ENCODE peak calls at places on chromosomes 16 and 17, in eight cellular contexts. R is A549, U is psoas muscle, E is tibial artery, C is AG04450, D is left ventricle myocardium inferior, M is astrocyte of the spinal cord, I is cardiac fibroblast. N is an unnamed sample.

GRCh38 chr17:37762669-37763068 is 17.8 kb upstream of the HNF1B start:
- DNase-seq in R (no peak), U (no peak), E (no peak), C (no peak), D (no peak), M (no peak), I (no peak), N (no peak)

GRCh38 chr17:29510953-29511352 is 55.9 kb downstream of the ABHD15 start:
- DNase-seq in R (no peak), U (no peak), E (no peak), C (no peak), D (no peak), M (no peak), I (no peak), N (no peak)

GRCh38 chr17:75814900-75815373 is 29.3 kb downstream of the UNC13D start:
- DNase-seq in R (peak; percentile 46), U (peak; percentile 35), E (no peak), C (peak; percentile 39), D (no peak), M (peak; percentile 76), I (peak; percentile 64), N (peak; percentile 51)

GRCh38 chr16:46972429-46972970 is 974 bp downstream of the DNAJA2 start:
- DNase-seq in R (peak; percentile 28), U (no peak), E (no peak), C (no peak), D (no peak), M (peak; percentile 25), I (peak; percentile 19), N (peak; percentile 35)

GRCh38 chr16:87062569-87063442 is 254.4 kb downstream of the C16orf95 start:
- DNase-seq in R (peak; percentile 70), U (no peak), E (peak; percentile 73), C (no peak), D (peak; percentile 74), M (peak; percentile 80), I (peak; percentile 78), N (peak; percentile 71)

GRCh38 chr16:8717469-8717868 is 43.1 kb downstream of the ABAT start:
- DNase-seq in R (no peak), U (no peak), E (no peak), C (no peak), D (no peak), M (no peak), I (no peak), N (no peak)

GRCh38 chr17:52170963-52171572 is 12.6 kb upstream of the CA10 start:
- DNase-seq in R (peak; percentile 29), U (no peak), E (no peak), C (no peak), D (no peak), M (no peak), I (peak; percentile 9), N (no peak)

GRCh38 chr16:55474821-55475220 is 4.2 kb upstream of the MMP2 start:
- DNase-seq in R (no peak), U (no peak), E (no peak), C (no peak), D (no peak), M (no peak), I (no peak), N (no peak)

GRCh38 chr17:34456121-34456520 is 93.1 kb upstream of the CCL1 start:
- DNase-seq in R (no peak), U (no peak), E (no peak), C (no peak), D (no peak), M (no peak), I (no peak), N (no peak)

GRCh38 chr17:68566145-68566738 is 34.9 kb downstream of the FAM20A start:
- DNase-seq in R (no peak), U (no peak), E (no peak), C (no peak), D (no peak), M (no peak), I (no peak), N (peak; percentile 68)

GRCh38 chr17:59002126-59002525 is 104.6 kb downstream of the TRIM37 start:
- DNase-seq in R (no peak), U (no peak), E (no peak), C (no peak), D (no peak), M (no peak), I (no peak), N (no peak)

GRCh38 chr17:71085238-71086033 is 916.1 kb downstream of the KCNJ2 start:
- DNase-seq in R (peak; percentile 47), U (no peak), E (no peak), C (no peak), D (no peak), M (no peak), I (no peak), N (peak; percentile 20)
- TF ChIP-seq CTCF in R (peak; percentile 31), U (no peak), E (peak; percentile 10), C (peak; percentile 9), D (no peak), M (peak; percentile 25), I (peak; percentile 24), N (peak; percentile 52)

DNA sequence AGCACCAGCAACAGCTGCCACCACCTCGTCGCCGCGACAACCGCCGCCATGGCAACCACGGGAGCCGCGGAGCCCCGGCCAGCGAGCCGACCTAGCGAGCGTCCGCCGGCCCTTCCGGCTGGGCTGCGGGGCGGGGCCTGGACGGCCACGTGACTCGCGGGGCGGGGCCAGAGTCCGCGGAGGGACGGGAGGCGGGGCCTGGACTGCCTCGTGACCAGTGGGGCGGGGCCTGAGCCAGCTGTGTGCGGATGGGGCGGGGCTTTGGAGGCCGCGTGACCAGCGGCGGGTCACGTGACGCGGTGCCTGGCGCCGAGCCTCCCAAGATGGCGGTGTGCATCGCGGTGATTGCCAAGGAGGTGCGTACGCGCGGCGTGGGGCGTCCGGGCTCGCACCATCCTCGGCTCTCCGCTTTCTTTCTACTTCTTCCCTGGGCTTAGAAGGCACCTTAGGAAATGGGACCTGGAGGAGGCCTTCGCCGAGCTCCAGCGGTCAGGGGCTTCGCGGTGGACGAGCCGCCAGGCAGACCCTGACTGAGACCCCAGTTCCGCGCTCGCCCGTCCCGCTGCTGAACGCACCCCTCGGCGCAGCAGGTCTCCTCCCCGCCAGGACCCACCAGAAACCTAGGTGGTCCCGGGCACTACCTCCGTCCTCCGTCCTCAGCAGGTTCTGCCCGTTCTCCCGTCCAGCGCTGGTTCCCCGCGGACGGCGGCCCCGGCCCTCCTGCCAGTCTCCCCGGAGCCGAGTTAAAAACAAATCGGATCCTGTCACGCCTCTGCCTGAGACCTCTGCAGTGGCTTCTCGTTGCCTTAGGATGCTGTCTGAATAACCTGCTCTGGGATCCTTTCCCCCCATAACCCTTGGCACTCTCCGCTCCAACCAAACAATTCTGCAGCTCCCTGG is at the start of the genes GALNS and TRAPPC2L:
- DNase-seq in R (peak; percentile 97), U (peak; percentile 100), E (peak; percentile 99), C (peak; percentile 86), D (peak; percentile 99), M (peak; percentile 93), I (peak; percentile 98), N (peak; percentile 96)
- H3K4me3 ChIP-seq in R (peak within 1 kb of the TSS; percentile 72), U (peak within 1 kb of the TSS; percentile 93), E (peak within 1 kb of the TSS; percentile 84), C (peak within 1 kb of the TSS; percentile 96), D (peak within 1 kb of the TSS; percentile 98), M (peak within 1 kb of the TSS; percentile 98), I (peak within 1 kb of the TSS; percentile 99), N (peak within 1 kb of the TSS; percentile 97)

DNA sequence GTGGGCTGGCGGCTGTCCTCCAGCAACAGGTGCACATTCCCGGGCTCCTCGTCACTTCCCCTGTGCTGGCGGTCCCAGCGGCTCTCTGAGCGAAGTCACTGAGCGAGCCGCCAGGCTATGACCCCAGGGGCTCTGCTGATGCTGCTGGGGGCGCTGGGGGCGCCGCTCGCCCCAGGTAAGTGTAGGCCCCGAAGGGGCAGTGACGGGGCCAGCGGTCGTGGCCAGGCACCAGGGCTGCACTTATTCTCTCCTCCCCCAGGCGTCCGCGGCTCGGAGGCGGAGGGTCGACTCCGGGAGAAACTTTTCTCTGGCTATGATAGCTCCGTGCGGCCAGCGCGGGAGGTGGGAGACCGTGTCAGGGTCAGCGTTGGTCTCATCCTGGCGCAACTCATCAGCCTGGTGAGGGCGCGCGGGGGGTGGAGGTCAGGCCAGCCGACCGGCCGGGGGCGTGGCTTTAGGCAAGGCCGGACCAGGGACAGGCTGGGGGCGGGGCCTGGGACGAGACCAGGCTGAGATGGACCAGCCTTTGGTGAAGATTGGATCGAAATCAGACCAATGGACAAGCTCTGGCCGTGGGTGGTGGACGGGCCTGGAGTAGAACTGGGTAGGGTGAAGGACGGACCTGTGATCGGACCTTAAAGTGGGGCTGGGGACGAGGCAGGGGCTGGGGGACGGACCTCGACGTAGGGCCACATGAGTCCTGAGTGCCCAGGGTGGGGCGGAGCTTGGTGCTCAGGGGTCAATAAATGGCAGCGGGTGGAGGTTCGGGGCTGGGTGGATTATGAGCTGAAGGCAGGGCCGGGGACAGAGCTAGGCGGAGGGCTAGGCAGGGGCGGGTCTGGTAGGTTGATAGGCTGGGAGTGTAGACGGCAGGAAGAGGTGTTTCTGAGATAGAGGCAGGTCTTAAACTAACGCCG is at the start of gene CHRNB1:
- DNase-seq in R (peak; percentile 68), U (peak; percentile 95), E (peak; percentile 75), C (no peak), D (peak; percentile 88), M (peak; percentile 10), I (peak; percentile 43), N (peak; percentile 42)
- TF ChIP-seq CTCF in R (no peak), U (peak; percentile 10), E (no peak), C (no peak), D (peak; percentile 36), M (no peak), I (no peak), N (no peak)

DNA sequence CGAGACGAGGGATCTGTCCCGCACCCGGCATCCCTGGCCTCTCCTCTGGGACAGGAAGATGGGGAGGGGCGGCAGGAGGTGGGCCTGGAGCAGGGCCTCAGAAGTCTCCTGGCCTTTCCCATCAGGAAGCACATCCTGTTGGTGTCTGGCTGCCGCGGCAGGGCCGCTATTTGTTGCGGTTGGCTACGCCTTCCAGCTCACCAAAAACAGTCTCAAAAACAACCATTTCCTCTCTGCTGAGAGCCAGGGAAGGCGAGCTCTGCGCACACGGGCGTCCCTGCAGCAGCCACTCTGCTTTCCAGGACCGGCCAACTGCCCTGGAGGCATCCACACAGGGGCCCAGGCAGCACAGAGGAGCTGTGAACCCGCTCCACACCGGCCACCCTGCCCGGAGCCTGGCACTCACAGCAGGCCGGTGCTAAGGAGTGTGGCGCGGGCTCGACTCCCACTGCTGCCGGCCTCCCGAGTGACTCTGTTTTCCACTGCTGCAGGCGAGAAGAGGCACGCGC is at the start of gene TMEM204:
- DNase-seq in R (no peak), U (peak; percentile 91), E (peak; percentile 72), C (peak; percentile 32), D (peak; percentile 86), M (peak; percentile 54), I (peak; percentile 86), N (peak; percentile 90)
- H3K4me3 ChIP-seq in R (no peak within 1 kb of the TSS), U (peak within 1 kb of the TSS; percentile 72), E (peak within 1 kb of the TSS; percentile 73), C (peak within 1 kb of the TSS; percentile 56), D (peak within 1 kb of the TSS; percentile 83), M (peak within 1 kb of the TSS; percentile 42), I (peak within 1 kb of the TSS; percentile 67), N (peak within 1 kb of the TSS; percentile 66)

N was measured in fibroblast of villous mesenchyme.